ENCODE peak calls at places on chromosomes 6 and 20, in ten cellular contexts. P, S, Y, N, L, B, Q, T, M and V are unnamed samples.

GRCh38 chr20:45950330-45950646 is 15.8 kb downstream of the PCIF1 start:
- DNase-seq in T (no peak), L (no peak), B (no peak), M (no peak), Y (no peak), N (no peak), S (no peak), P (no peak), Q (peak), V (no peak)

GRCh38 chr6:157200117-157200516 is 123.2 kb downstream of the TMEM242 start:
- DNase-seq in M (no peak), S (no peak), Y (no peak), L (no peak), P (no peak), T (no peak), N (no peak), Q (no peak), B (no peak), V (no peak)

GRCh38 chr20:38055294-38055693 is 21.7 kb downstream of the RPRD1B start:
- DNase-seq in N (no peak), P (no peak), Y (no peak), B (no peak), L (peak), S (no peak), Q (no peak), M (no peak), T (no peak), V (no peak)

GRCh38 chr6:110643175-110643574 is 166.8 kb upstream of the SLC22A16 start:
- DNase-seq in P (peak), Q (no peak), T (no peak), L (peak), N (no peak), B (no peak), M (no peak), S (no peak), Y (no peak), V (peak)

GRCh38 chr6:98532004-98532403 is 302.4 kb upstream of the POU3F2 start:
- DNase-seq in P (no peak), B (no peak), N (no peak), Y (no peak), M (no peak), Q (no peak), T (no peak), S (no peak), L (no peak), V (no peak)

GRCh38 chr6:118652051-118652699 is 784 bp upstream of the CEP85L start:
- DNase-seq in N (no peak), Q (no peak), T (no peak), L (no peak), P (no peak), S (no peak), M (no peak), Y (no peak), B (no peak), V (no peak)

GRCh38 chr6:37785002-37785687 is 34.4 kb upstream of the ZFAND3 start:
- DNase-seq in Q (no peak), M (no peak), Y (no peak), B (no peak), P (no peak), L (no peak), S (no peak), N (no peak), T (no peak), V (no peak)

GRCh38 chr6:149197482-149197881 is 120.0 kb upstream of the TAB2 start:
- DNase-seq in P (no peak), N (no peak), Q (no peak), T (no peak), S (no peak), M (no peak), Y (no peak), B (no peak), L (no peak), V (no peak)

GRCh38 chr20:56657879-56658278 is 28.8 kb downstream of the TFAP2C start:
- DNase-seq in B (no peak), L (no peak), Y (no peak), S (no peak), T (no peak), Q (no peak), N (peak), P (no peak), M (no peak), V (no peak)

GRCh38 chr6:77383026-77383425 is 80.3 kb downstream of the HTR1B start:
- DNase-seq in N (no peak), L (peak), M (no peak), S (no peak), T (no peak), Y (no peak), B (no peak), P (no peak), Q (no peak), V (no peak)

GRCh38 chr6:139249387-139249786 is 42.4 kb downstream of the TXLNB start:
- DNase-seq in P (no peak), Q (no peak), L (peak), M (no peak), N (no peak), S (no peak), T (no peak), Y (no peak), B (no peak), V (no peak)

GRCh38 chr6:138593100-138593877 is 94.0 kb upstream of the NHSL1 start:
- DNase-seq in M (peak), T (no peak), B (peak), P (peak), Q (peak), L (peak), Y (peak), N (peak), S (peak), V (peak)

GRCh38 chr6:157873735-157874344 is 50.8 kb downstream of the SNX9 start:
- DNase-seq in N (peak), S (peak), P (peak), B (peak), Q (peak), L (peak), M (peak), T (peak), Y (no peak), V (peak)

GRCh38 chr20:36591281-36591680 is 14.3 kb upstream of the RAB5IF start:
- DNase-seq in M (no peak), S (no peak), N (no peak), T (no peak), Q (no peak), B (no peak), Y (no peak), P (no peak), L (no peak), V (no peak)

GRCh38 chr6:2209226-2209809 is 36.1 kb downstream of the GMDS start:
- DNase-seq in S (peak), T (no peak), P (peak), Q (peak), M (peak), B (no peak), Y (no peak), L (peak), N (peak), V (no peak)

GRCh38 chr20:48002517-48002970 is 217.3 kb upstream of the SULF2 start:
- DNase-seq in S (no peak), Q (peak), B (no peak), M (no peak), Y (no peak), L (peak), P (no peak), N (no peak), T (no peak), V (no peak)

GRCh38 chr6:99138445-99138844 is 190.7 kb upstream of the FBXL4 start:
- DNase-seq in B (no peak), Y (no peak), P (no peak), T (no peak), N (no peak), M (no peak), S (no peak), L (no peak), Q (no peak), V (no peak)

GRCh38 chr6:139161169-139161568 is 26.3 kb downstream of the HECA start:
- DNase-seq in M (peak), S (no peak), L (no peak), Q (no peak), T (no peak), P (peak), B (no peak), Y (peak), N (no peak), V (peak)

GRCh38 chr20:51801220-51801991 is 915 bp downstream of the SALL4 start:
- DNase-seq in B (no peak), L (peak), N (no peak), Y (no peak), S (no peak), Q (no peak), M (no peak), T (no peak), P (no peak), V (no peak)

GRCh38 chr6:75870389-75870788 is 121.3 kb downstream of the MYO6 start:
- DNase-seq in B (no peak), T (no peak), S (no peak), L (no peak), N (no peak), P (no peak), Q (no peak), Y (no peak), M (no peak), V (no peak)

GRCh38 chr6:136647363-136647763 is 97.1 kb upstream of the MAP7 start:
- DNase-seq in N (no peak), B (no peak), S (peak), T (no peak), Y (no peak), Q (no peak), M (no peak), P (peak), L (peak), V (peak)
- H3K4me3 ChIP-seq in N (no peak), B (no peak), S (peak), T (no peak), Y (no peak), Q (no peak), M (no peak), P (no peak), L (no peak), V (no peak)

GRCh38 chr20:3671986-3672863 is 9.0 kb upstream of the GFRA4 start:
- DNase-seq in N (no peak), S (no peak), L (no peak), T (no peak), Y (no peak), P (no peak), Q (no peak), M (no peak), B (no peak), V (no peak)
- TF ChIP-seq CTCF in N (no peak), S (no peak), L (no peak), T (no peak), Y (no peak), P (no peak), Q (no peak), M (no peak), B (no peak), V (no peak)

DNA sequence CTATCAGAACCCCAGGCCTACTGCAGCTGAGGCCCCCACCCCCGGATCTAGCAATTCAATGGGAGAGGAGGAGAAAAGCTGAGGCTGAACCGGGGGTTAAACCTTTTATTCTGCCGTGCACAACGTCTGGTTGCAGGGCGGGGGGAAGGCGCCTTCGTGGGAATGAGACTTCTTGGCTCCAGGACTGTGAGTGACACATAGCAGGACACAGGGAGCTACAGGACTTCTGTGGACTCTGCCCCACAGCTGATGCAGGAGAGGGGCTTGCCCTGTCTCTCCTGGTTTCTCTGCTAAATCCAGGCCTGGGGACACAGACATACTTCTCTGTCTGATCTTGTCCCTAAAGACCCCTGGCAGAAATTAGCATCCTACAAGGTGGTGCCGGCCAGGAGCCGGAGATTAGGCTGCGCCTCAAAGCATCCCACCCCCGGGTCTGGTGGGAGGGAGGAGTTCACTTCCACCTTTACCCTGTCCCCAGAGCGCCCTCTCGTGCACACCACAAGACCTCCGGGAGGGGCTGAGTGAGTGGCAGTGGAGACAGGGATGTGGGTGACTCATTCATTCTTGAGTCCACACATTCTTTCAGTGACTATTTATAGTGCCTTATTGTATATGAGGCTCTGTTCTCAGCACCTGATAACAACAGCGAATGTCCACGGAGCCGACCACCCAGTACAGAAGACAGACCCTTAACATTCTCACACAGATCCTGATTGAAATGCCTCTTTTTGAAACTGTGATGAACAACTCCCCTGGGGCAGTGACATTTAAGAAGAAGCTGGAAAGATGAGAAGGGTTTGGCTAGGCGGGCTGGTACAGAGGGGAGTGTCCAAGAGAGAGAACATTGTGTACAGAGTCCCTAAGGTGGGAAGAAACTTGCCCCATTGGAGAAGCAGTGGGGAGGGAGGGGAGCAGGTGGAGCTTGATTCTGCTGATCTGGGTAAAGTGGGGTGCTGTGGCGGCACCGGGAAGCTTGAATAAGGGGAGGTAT is 38.9 kb downstream of the GMPR start:
- DNase-seq in Q (peak), P (peak), B (peak), T (peak), L (peak), M (peak), Y (peak), N (peak), S (peak), V (peak)
- H3K4me3 ChIP-seq in Q (peak), P (no peak), B (no peak), T (peak), L (no peak), M (peak), Y (no peak), N (no peak), S (peak), V (no peak)

GRCh38 chr20:888057-888456 is 28.1 kb downstream of the ANGPT4 start:
- DNase-seq in N (no peak), B (no peak), Q (no peak), M (no peak), T (no peak), P (no peak), S (no peak), Y (no peak), L (no peak), V (no peak)

GRCh38 chr20:881051-881820 is 34.9 kb downstream of the ANGPT4 start:
- DNase-seq in Y (no peak), N (no peak), S (peak), T (no peak), Q (peak), B (no peak), M (peak), L (peak), P (peak), V (no peak)

GRCh38 chr20:889110-889509 is 27.0 kb downstream of the ANGPT4 start:
- DNase-seq in Q (no peak), P (no peak), Y (no peak), M (no peak), S (no peak), B (no peak), T (no peak), L (no peak), N (no peak), V (no peak)

GRCh38 chr20:887137-887536 is 29.0 kb downstream of the ANGPT4 start:
- DNase-seq in P (no peak), T (no peak), B (no peak), N (no peak), Y (no peak), M (no peak), L (no peak), Q (no peak), S (no peak), V (no peak)

GRCh38 chr20:884983-885952 is 30.9 kb downstream of the ANGPT4 start:
- DNase-seq in M (no peak), L (peak), B (peak), N (no peak), Q (no peak), S (peak), P (peak), T (peak), Y (no peak), V (no peak)
- TF ChIP-seq CTCF in M (no peak), L (peak), B (no peak), N (no peak), Q (no peak), S (peak), P (peak), T (peak), Y (no peak), V (no peak)

GRCh38 chr6:100456881-100457220 is 7.9 kb downstream of the SIM1 start:
- DNase-seq in Q (no peak), N (no peak), P (no peak), B (no peak), M (no peak), L (no peak), Y (no peak), T (no peak), S (no peak), V (no peak)

GRCh38 chr6:100459291-100459690 is 5.4 kb downstream of the SIM1 start:
- DNase-seq in T (no peak), Y (no peak), M (no peak), P (no peak), B (no peak), Q (no peak), L (no peak), S (no peak), N (no peak), V (no peak)

GRCh38 chr6:100456178-100456880 is 8.4 kb downstream of the SIM1 start:
- DNase-seq in Q (no peak), Y (no peak), P (peak), N (no peak), S (no peak), T (no peak), L (no peak), M (no peak), B (no peak), V (no peak)

GRCh38 chr6:100458841-100459154 is 5.9 kb downstream of the SIM1 start:
- DNase-seq in M (no peak), T (no peak), L (no peak), N (no peak), Y (no peak), B (no peak), Q (no peak), P (no peak), S (no peak), V (no peak)

DNA sequence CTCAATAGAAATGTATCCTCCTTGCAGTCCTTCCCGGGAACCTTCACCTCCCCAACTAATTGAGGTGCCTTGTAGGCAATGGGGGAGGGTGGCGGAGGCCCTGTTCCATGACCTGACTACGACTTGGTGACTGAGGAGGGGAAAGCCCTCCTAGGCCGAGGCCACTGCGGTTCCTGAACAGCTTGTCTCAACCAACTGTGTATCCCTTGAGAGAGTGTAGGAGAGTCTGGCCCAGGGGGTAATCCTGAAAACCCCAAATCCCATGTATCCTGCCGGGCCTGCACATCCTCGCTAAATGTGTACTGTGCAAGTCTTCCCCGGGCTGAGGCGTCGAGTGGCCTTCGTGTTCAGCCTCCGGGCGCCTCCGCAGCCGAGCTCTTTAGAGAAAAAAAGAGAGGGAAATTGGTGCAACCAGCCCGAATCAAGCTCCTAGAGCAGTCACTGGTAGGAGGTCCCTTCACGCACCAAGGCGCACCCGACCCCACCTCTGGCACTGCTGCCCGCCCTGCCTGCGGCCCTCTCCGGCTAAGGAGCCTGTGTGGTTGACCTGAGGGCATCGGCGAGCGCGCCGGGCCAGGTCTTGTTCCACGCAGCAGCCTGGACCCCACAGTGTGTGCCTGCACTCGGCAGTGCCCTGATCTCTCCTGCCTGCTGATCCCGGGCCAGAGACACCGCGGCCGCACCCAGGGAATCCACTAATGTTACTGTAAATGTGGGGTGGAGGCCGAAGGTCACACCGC is 7.3 kb downstream of the SIM1 start:
- DNase-seq in Q (no peak), L (no peak), N (no peak), Y (no peak), S (no peak), B (no peak), M (no peak), T (no peak), P (no peak), V (no peak)
- H3K4me3 ChIP-seq in Q (no peak), L (no peak), N (peak), Y (peak), S (no peak), B (no peak), M (no peak), T (no peak), P (no peak), V (no peak)

GRCh38 chr6:121760191-121760590 is 324.7 kb downstream of the GJA1 start:
- DNase-seq in Q (no peak), T (no peak), B (no peak), S (no peak), L (no peak), M (no peak), P (no peak), Y (no peak), N (no peak), V (no peak)

GRCh38 chr6:121759370-121759769 is 323.9 kb downstream of the GJA1 start:
- DNase-seq in Y (no peak), B (no peak), S (no peak), L (no peak), N (no peak), Q (no peak), T (no peak), P (no peak), M (no peak), V (no peak)

GRCh38 chr6:121756643-121757042 is 321.2 kb downstream of the GJA1 start:
- DNase-seq in P (no peak), N (no peak), M (no peak), S (no peak), T (no peak), B (no peak), Y (no peak), Q (no peak), L (no peak), V (no peak)

GRCh38 chr6:121760640-121761213 is 325.3 kb downstream of the GJA1 start:
- DNase-seq in L (no peak), M (no peak), N (no peak), Y (no peak), Q (no peak), S (no peak), T (no peak), P (no peak), B (no peak), V (no peak)

DNA sequence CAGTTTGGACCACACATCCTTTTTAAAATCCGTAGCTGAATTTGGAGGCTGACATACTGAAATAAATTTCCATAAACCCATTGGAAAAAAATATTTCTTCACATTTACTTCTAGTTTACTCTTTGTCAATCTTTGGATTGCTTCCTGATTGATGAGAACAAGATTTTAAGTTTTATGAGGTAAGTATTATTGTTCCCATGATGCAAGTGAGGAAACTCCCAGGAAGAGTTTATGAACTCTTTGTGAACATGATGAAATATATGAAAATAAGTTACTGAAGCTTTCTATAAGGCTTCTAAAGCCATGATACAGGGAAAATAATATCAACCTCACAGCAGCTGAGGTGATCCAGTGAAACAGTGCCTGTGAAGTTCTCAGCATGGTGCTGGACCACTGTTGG is 320.1 kb downstream of the GJA1 start:
- DNase-seq in S (no peak), N (no peak), M (no peak), T (no peak), P (no peak), Q (no peak), B (no peak), L (no peak), Y (no peak), V (no peak)
- TF ChIP-seq CTCF in S (no peak), N (no peak), M (no peak), T (no peak), P (no peak), Q (no peak), B (no peak), L (no peak), Y (no peak), V (no peak)

GRCh38 chr6:78629154-78629721 is 238.1 kb upstream of the IRAK1BP1 start:
- DNase-seq in Y (no peak), Q (no peak), B (no peak), T (no peak), M (no peak), P (no peak), L (peak), S (peak), N (no peak), V (no peak)
- H3K4me3 ChIP-seq in Y (peak), Q (no peak), B (no peak), T (peak), M (no peak), P (peak), L (no peak), S (peak), N (peak), V (peak)